ENCODE peak calls at places on chromosomes 2 and 18, in four cellular contexts. S is transverse colon, B is upper lobe of right lung, T is heart right ventricle. R is an unnamed sample.

GRCh38 chr18:74804677-74805076 is 207.0 kb downstream of the ZNF407 start:
- DNase-seq in S (no peak), T (no peak), B (no peak), R (peak)

GRCh38 chr18:68438983-68439382 is 275.9 kb downstream of the TMX3 start:
- DNase-seq in B (no peak), T (no peak), S (no peak), R (no peak)

GRCh38 chr18:63339920-63340484 is 20.4 kb upstream of the BCL2 start:
- DNase-seq in B (no peak), T (no peak), S (no peak), R (peak)

GRCh38 chr2:47336259-47337238 is 66.4 kb upstream of the MSH2 start:
- DNase-seq in T (no peak), B (no peak), S (peak), R (peak)

GRCh38 chr2:241506793-241507429 is 1.5 kb downstream of the STK25 start:
- DNase-seq in S (no peak), B (no peak), T (no peak), R (no peak)

GRCh38 chr18:10526211-10526949 is 553 bp downstream of the NAPG start:
- DNase-seq in S (peak), T (peak), B (peak), R (peak)

GRCh38 chr2:229462144-229462543 is 191.1 kb upstream of the PID1 start:
- DNase-seq in S (no peak), B (no peak), T (no peak), R (no peak)

GRCh38 chr2:71989671-71990070 is 158.0 kb downstream of the CYP26B1 start:
- DNase-seq in S (no peak), T (no peak), B (no peak), R (no peak)

GRCh38 chr2:73983322-73984202 is 1.1 kb upstream of the TET3 start:
- DNase-seq in T (no peak), B (peak), S (peak), R (no peak)
- TF ChIP-seq CTCF in T (no peak), B (no peak), S (no peak), R (no peak)

GRCh38 chr18:6414118-6414722 is 491 bp downstream of the L3MBTL4 start:
- DNase-seq in S (peak), T (peak), B (peak), R (no peak)
- TF ChIP-seq CTCF in S (peak), T (no peak), B (peak), R (no peak)

GRCh38 chr2:120470717-120471060 is 124.8 kb downstream of the INHBB start:
- DNase-seq in S (no peak), B (peak), T (no peak), R (no peak)
- TF ChIP-seq CTCF in S (no peak), B (no peak), T (no peak), R (no peak)

DNA sequence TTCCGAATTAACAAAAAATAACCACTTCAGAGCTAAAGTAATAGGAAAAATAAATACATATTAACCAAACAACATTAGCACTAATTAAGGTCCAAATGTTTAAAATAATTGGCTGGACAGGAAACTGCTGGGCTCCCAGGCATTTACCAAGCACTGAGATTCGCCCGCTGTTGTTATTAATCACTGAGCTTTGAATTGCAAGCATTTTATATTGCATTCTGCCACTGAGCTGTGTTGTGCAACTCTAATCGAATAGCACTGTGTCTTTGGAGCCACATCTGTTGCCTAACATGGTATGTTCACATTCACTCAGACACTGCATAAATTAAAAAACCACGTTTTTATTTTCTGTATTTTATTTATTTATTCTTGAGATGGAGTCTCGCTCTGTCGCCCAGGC is 88.9 kb downstream of the SOWAHC start:
- DNase-seq in S (no peak), T (no peak), B (no peak), R (no peak)
- TF ChIP-seq CTCF in S (no peak), T (no peak), B (no peak), R (no peak)

GRCh38 chr18:36214811-36215210 is 27.5 kb downstream of the MOCOS start:
- DNase-seq in T (no peak), S (no peak), B (no peak), R (no peak)

GRCh38 chr18:36215577-36215976 is 28.3 kb downstream of the MOCOS start:
- DNase-seq in S (no peak), B (no peak), T (no peak), R (no peak)

GRCh38 chr18:36211612-36212065 is 24.3 kb downstream of the MOCOS start:
- DNase-seq in S (no peak), B (no peak), T (no peak), R (no peak)

GRCh38 chr18:36212978-36213303 is 25.6 kb downstream of the MOCOS start:
- DNase-seq in T (no peak), S (no peak), B (no peak), R (no peak)

GRCh38 chr18:36212301-36212977 is 25.1 kb downstream of the MOCOS start:
- DNase-seq in S (no peak), T (no peak), B (no peak), R (no peak)
- TF ChIP-seq CTCF in S (no peak), T (no peak), B (no peak), R (no peak)

GRCh38 chr2:239316562-239317465 is 84.0 kb downstream of the HDAC4 start:
- DNase-seq in T (peak), B (no peak), S (no peak), R (no peak)
- TF ChIP-seq CTCF in T (no peak), B (no peak), S (no peak), R (no peak)

DNA sequence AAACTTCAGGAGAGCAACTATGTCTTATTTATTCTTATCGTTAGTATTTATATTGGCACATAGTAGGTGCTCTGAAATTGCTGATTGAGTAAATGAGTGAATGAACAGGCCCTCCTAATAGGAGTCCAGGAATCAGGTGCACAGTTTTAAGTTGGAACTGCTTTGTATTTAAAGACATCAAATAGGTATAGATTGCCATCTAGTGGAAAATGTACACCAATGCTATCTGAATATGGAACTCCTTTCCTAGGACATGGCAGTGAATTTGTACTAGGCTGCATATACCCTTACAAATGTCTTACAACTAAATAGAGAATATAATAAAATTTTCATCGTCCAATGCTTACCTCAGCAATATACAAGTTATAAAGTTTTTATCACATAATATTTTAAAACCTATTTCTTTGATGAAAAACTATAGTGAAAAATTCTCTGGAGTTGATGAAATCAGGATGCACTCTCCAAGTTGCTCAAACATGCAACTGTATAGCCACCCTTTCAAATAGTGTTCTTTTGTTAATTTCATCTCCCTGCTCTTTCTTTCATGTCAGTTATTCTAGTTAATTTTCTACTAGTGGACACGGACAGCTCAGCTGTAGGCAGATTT is 318.9 kb upstream of the SYT4 start:
- DNase-seq in S (no peak), B (no peak), T (no peak), R (no peak)
- TF ChIP-seq CTCF in S (peak), B (peak), T (peak), R (peak)

GRCh38 chr2:238426568-238427434 is at the start of gene ASB1:
- DNase-seq in S (peak), T (peak), B (peak), R (peak)

GRCh38 chr2:238424313-238424700 is 2.4 kb upstream of the ASB1 start:
- DNase-seq in S (no peak), B (no peak), T (no peak), R (no peak)

GRCh38 chr2:238425505-238425978 is 1.2 kb upstream of the ASB1 start:
- DNase-seq in T (no peak), S (peak), B (no peak), R (no peak)

GRCh38 chr2:238427435-238428162 is 872 bp downstream of the ASB1 start:
- DNase-seq in S (no peak), B (peak), T (no peak), R (no peak)

DNA sequence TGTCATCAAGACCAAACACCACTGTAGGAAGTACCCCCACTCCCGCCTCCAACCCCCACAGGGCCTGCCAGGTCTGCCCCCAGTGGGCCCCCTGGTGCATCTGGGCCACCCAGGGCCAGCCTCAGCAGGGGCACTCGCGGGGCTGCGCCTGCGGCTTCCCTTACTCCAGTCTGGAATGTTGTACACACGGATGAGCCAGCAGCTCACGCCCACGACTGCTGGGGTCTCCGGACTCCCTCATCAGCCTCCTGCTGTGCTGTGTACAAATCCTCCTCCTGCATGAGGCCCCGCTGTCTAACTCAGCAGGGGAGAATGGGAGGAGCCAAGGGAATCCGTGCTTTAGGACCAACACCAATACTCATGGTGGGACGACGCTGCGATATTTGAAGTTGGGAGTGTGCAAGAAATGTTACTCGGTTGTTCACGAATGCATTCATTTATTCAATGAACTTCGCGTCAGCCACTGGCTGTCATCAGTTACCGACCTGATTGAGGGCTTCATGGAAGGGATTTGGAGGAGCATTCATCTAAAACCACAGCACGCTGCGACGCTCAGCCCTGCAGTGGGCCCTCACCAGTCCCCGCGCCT is 654 bp upstream of the ASB1 start:
- DNase-seq in S (no peak), T (no peak), B (no peak), R (no peak)
- TF ChIP-seq CTCF in S (no peak), T (no peak), B (no peak), R (no peak)